ENCODE peak calls at places on chromosomes 2 and 18, in five cellular contexts. One of them, this sample, is unnamed.

GRCh38 chr18:45839415-45840395 is 14.2 kb downstream of the SIGLEC15 start:
- DNase-seq in H1: peak; percentile 52
- DNase-seq in NB4: peak; percentile 65
- DNase-seq in WTC11: peak; percentile 56
- DNase-seq in SK-N-SH: peak; percentile 59
- DNase-seq in this sample: peak; percentile 10

GRCh38 chr18:67608909-67609308 is 92.4 kb upstream of the DSEL start:
- DNase-seq in H1: no peak
- DNase-seq in NB4: no peak
- DNase-seq in WTC11: no peak
- DNase-seq in SK-N-SH: no peak
- DNase-seq in this sample: no peak

GRCh38 chr2:48048725-48049124 is 142.4 kb upstream of the FBXO11 start:
- DNase-seq in H1: no peak
- DNase-seq in NB4: no peak
- DNase-seq in WTC11: no peak
- DNase-seq in SK-N-SH: no peak
- DNase-seq in this sample: no peak

GRCh38 chr2:16315458-16315835 is 350.2 kb downstream of the CYRIA start:
- DNase-seq in H1: no peak
- DNase-seq in NB4: no peak
- DNase-seq in WTC11: no peak
- DNase-seq in SK-N-SH: no peak
- DNase-seq in this sample: no peak

GRCh38 chr2:39516347-39517101 is 79.4 kb upstream of the MAP4K3 start:
- DNase-seq in H1: peak; percentile 61
- DNase-seq in NB4: no peak
- DNase-seq in WTC11: peak; percentile 52
- DNase-seq in SK-N-SH: no peak
- DNase-seq in this sample: no peak

GRCh38 chr18:8264861-8265411 is 344.3 kb upstream of the RAB12 start:
- DNase-seq in H1: no peak
- DNase-seq in NB4: no peak
- DNase-seq in WTC11: no peak
- DNase-seq in SK-N-SH: peak; percentile 57
- DNase-seq in this sample: no peak

GRCh38 chr2:196995757-196996314 is 69.3 kb upstream of the PGAP1 start:
- DNase-seq in H1: no peak
- DNase-seq in NB4: no peak
- DNase-seq in WTC11: no peak
- DNase-seq in SK-N-SH: no peak
- DNase-seq in this sample: no peak

GRCh38 chr2:169012812-169013627 is 18.1 kb downstream of the ABCB11 start:
- DNase-seq in H1: no peak
- DNase-seq in NB4: no peak
- DNase-seq in WTC11: no peak
- DNase-seq in SK-N-SH: no peak
- DNase-seq in this sample: no peak

GRCh38 chr2:19369341-19369955 is 11.0 kb upstream of the OSR1 start:
- DNase-seq in H1: no peak
- DNase-seq in NB4: no peak
- DNase-seq in WTC11: no peak
- DNase-seq in SK-N-SH: no peak
- DNase-seq in this sample: peak; percentile 12

GRCh38 chr2:42659601-42660000 is 91.2 kb downstream of the MTA3 start:
- DNase-seq in H1: no peak
- DNase-seq in NB4: no peak
- DNase-seq in WTC11: no peak
- DNase-seq in SK-N-SH: no peak
- DNase-seq in this sample: no peak

GRCh38 chr2:101763496-101764333 is 66.2 kb downstream of the MAP4K4 start:
- DNase-seq in H1: no peak
- DNase-seq in NB4: no peak
- DNase-seq in WTC11: no peak
- DNase-seq in SK-N-SH: no peak
- DNase-seq in this sample: no peak

GRCh38 chr2:23680951-23681350 is 246.0 kb downstream of the ATAD2B start:
- DNase-seq in H1: no peak
- DNase-seq in NB4: no peak
- DNase-seq in WTC11: no peak
- DNase-seq in SK-N-SH: no peak
- DNase-seq in this sample: no peak

GRCh38 chr2:118609138-118609537 is 238.3 kb downstream of the EN1 start:
- DNase-seq in H1: no peak
- DNase-seq in NB4: no peak
- DNase-seq in WTC11: no peak
- DNase-seq in SK-N-SH: no peak
- DNase-seq in this sample: no peak

GRCh38 chr18:5620284-5620683 is 76.5 kb upstream of the EPB41L3 start:
- DNase-seq in H1: no peak
- DNase-seq in NB4: no peak
- DNase-seq in WTC11: no peak
- DNase-seq in SK-N-SH: no peak
- DNase-seq in this sample: no peak

GRCh38 chr18:61471832-61472406 is 138.7 kb downstream of the CDH20 start:
- DNase-seq in H1: no peak
- DNase-seq in NB4: no peak
- DNase-seq in WTC11: no peak
- DNase-seq in SK-N-SH: no peak
- DNase-seq in this sample: no peak

GRCh38 chr2:151186011-151186410 is 75.7 kb downstream of the RBM43 start:
- DNase-seq in H1: no peak
- DNase-seq in NB4: no peak
- DNase-seq in WTC11: no peak
- DNase-seq in SK-N-SH: no peak
- DNase-seq in this sample: no peak

GRCh38 chr2:54891901-54892300 is 158.3 kb downstream of the RTN4 start:
- DNase-seq in H1: no peak
- DNase-seq in NB4: no peak
- DNase-seq in WTC11: no peak
- DNase-seq in SK-N-SH: no peak
- DNase-seq in this sample: no peak

GRCh38 chr2:177516786-177517544 is 124.4 kb downstream of the AGPS start:
- DNase-seq in H1: no peak
- DNase-seq in NB4: no peak
- DNase-seq in WTC11: no peak
- DNase-seq in SK-N-SH: no peak
- DNase-seq in this sample: no peak
- TF ChIP-seq MAX in H1: no peak
- TF ChIP-seq MAX in NB4: no peak
- TF ChIP-seq MAX in WTC11: no peak
- TF ChIP-seq MAX in SK-N-SH: no peak
- TF ChIP-seq MAX in this sample: no peak

GRCh38 chr2:9392895-9393757 is 30.2 kb downstream of the ITGB1BP1 start:
- DNase-seq in H1: no peak
- DNase-seq in NB4: peak; percentile 65
- DNase-seq in WTC11: peak; percentile 43
- DNase-seq in SK-N-SH: no peak
- DNase-seq in this sample: no peak
- TF ChIP-seq MAX in H1: no peak
- TF ChIP-seq MAX in NB4: no peak
- TF ChIP-seq MAX in WTC11: no peak
- TF ChIP-seq MAX in SK-N-SH: no peak
- TF ChIP-seq MAX in this sample: no peak

GRCh38 chr2:171154348-171154747 is 6.3 kb downstream of the TLK1 start:
- DNase-seq in H1: no peak
- DNase-seq in NB4: peak; percentile 57
- DNase-seq in WTC11: no peak
- DNase-seq in SK-N-SH: no peak
- DNase-seq in this sample: no peak

GRCh38 chr2:171149986-171150693 is 10.6 kb downstream of the TLK1 start:
- DNase-seq in H1: no peak
- DNase-seq in NB4: peak; percentile 31
- DNase-seq in WTC11: no peak
- DNase-seq in SK-N-SH: no peak
- DNase-seq in this sample: no peak

GRCh38 chr2:171147081-171147480 is 13.6 kb downstream of the TLK1 start:
- DNase-seq in H1: no peak
- DNase-seq in NB4: no peak
- DNase-seq in WTC11: no peak
- DNase-seq in SK-N-SH: no peak
- DNase-seq in this sample: no peak

GRCh38 chr2:171149539-171149938 is 11.2 kb downstream of the TLK1 start:
- DNase-seq in H1: no peak
- DNase-seq in NB4: no peak
- DNase-seq in WTC11: no peak
- DNase-seq in SK-N-SH: no peak
- DNase-seq in this sample: no peak

GRCh38 chr2:171150694-171151285 is 9.9 kb downstream of the TLK1 start:
- DNase-seq in H1: no peak
- DNase-seq in NB4: peak; percentile 15
- DNase-seq in WTC11: no peak
- DNase-seq in SK-N-SH: no peak
- DNase-seq in this sample: no peak
- TF ChIP-seq MAX in H1: no peak
- TF ChIP-seq MAX in NB4: no peak
- TF ChIP-seq MAX in WTC11: no peak
- TF ChIP-seq MAX in SK-N-SH: no peak
- TF ChIP-seq MAX in this sample: no peak

GRCh38 chr2:189181706-189182105 is 2.1 kb upstream of the COL5A2 start:
- DNase-seq in H1: no peak
- DNase-seq in NB4: no peak
- DNase-seq in WTC11: no peak
- DNase-seq in SK-N-SH: no peak
- DNase-seq in this sample: no peak

GRCh38 chr2:189178726-189179606 is 595 bp downstream of the COL5A2 start:
- DNase-seq in H1: no peak
- DNase-seq in NB4: no peak
- DNase-seq in WTC11: no peak
- DNase-seq in SK-N-SH: no peak
- DNase-seq in this sample: no peak

GRCh38 chr2:189178007-189178406 is 1.6 kb downstream of the COL5A2 start:
- DNase-seq in H1: no peak
- DNase-seq in NB4: no peak
- DNase-seq in WTC11: no peak
- DNase-seq in SK-N-SH: no peak
- DNase-seq in this sample: no peak

GRCh38 chr2:189177441-189177840 is 2.1 kb downstream of the COL5A2 start:
- DNase-seq in H1: no peak
- DNase-seq in NB4: no peak
- DNase-seq in WTC11: no peak
- DNase-seq in SK-N-SH: no peak
- DNase-seq in this sample: no peak

DNA sequence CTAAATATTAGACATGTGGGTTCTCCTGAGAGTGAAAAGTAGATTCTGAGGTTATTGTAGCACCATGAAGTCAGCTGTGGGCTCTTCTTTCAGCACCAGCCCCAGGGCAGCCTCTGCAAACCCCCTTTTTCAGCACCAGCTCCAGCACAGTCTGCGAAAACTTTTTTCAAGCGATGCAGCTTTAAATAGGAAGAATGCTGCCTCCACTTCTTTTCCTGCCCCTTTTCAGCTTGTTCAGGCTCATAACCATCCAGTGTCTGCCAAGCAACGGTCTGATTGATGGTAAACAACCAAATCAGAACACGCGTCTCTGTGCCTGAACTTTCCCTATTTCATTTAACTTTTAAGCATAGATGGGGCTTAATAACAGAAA is at the start of gene COL5A2:
- DNase-seq in H1: no peak
- DNase-seq in NB4: no peak
- DNase-seq in WTC11: no peak
- DNase-seq in SK-N-SH: no peak
- DNase-seq in this sample: no peak
- TF ChIP-seq MAX in H1: no peak
- TF ChIP-seq MAX in NB4: no peak
- TF ChIP-seq MAX in WTC11: no peak
- TF ChIP-seq MAX in SK-N-SH: no peak
- TF ChIP-seq MAX in this sample: no peak

GRCh38 chr18:54127759-54128378 is 96.6 kb downstream of the MBD2 start:
- DNase-seq in H1: peak; percentile 53
- DNase-seq in NB4: peak; percentile 57
- DNase-seq in WTC11: peak; percentile 58
- DNase-seq in SK-N-SH: peak; percentile 55
- DNase-seq in this sample: peak; percentile 35
- TF ChIP-seq MAX in H1: no peak
- TF ChIP-seq MAX in NB4: no peak
- TF ChIP-seq MAX in WTC11: no peak
- TF ChIP-seq MAX in SK-N-SH: no peak
- TF ChIP-seq MAX in this sample: no peak

GRCh38 chr2:143261986-143262784 is 133.0 kb downstream of the ARHGAP15 start:
- DNase-seq in H1: no peak
- DNase-seq in NB4: peak; percentile 77
- DNase-seq in WTC11: no peak
- DNase-seq in SK-N-SH: no peak
- DNase-seq in this sample: no peak
- TF ChIP-seq MAX in H1: no peak
- TF ChIP-seq MAX in NB4: no peak
- TF ChIP-seq MAX in WTC11: no peak
- TF ChIP-seq MAX in SK-N-SH: no peak
- TF ChIP-seq MAX in this sample: no peak

GRCh38 chr2:44843641-44844040 is 97.9 kb upstream of the SIX3 start:
- DNase-seq in H1: peak; percentile 27
- DNase-seq in NB4: no peak
- DNase-seq in WTC11: no peak
- DNase-seq in SK-N-SH: no peak
- DNase-seq in this sample: no peak
- TF ChIP-seq MAX in H1: no peak
- TF ChIP-seq MAX in NB4: no peak
- TF ChIP-seq MAX in WTC11: no peak
- TF ChIP-seq MAX in SK-N-SH: no peak
- TF ChIP-seq MAX in this sample: no peak